ENCODE peak calls at places on chromosomes 6 and 20, in six cellular contexts. One of them, this sample, is unnamed.
A peak's percentile ranks its signal among the peaks of the same experiment; 100 is the strongest.

GRCh38 chr20:24993337-24994185 is 1.0 kb upstream of the APMAP start:
- DNase-seq in gastrocnemius medialis: no peak
- DNase-seq in IMR-90: peak; percentile 57
- DNase-seq in ovary: no peak
- DNase-seq in tibial nerve: no peak
- DNase-seq in sigmoid colon: peak; percentile 17
- DNase-seq in this sample: no peak

GRCh38 chr20:51763965-51764602 is 4.1 kb downstream of the ATP9A start:
- DNase-seq in gastrocnemius medialis: no peak
- DNase-seq in IMR-90: peak; percentile 27
- DNase-seq in ovary: no peak
- DNase-seq in tibial nerve: no peak
- DNase-seq in sigmoid colon: no peak
- DNase-seq in this sample: no peak

GRCh38 chr20:44405246-44405645 is 49.7 kb downstream of the HNF4A start:
- DNase-seq in gastrocnemius medialis: no peak
- DNase-seq in IMR-90: no peak
- DNase-seq in ovary: no peak
- DNase-seq in tibial nerve: no peak
- DNase-seq in sigmoid colon: no peak
- DNase-seq in this sample: no peak

GRCh38 chr6:105601541-105602174 is 198.8 kb upstream of the PREP start:
- DNase-seq in gastrocnemius medialis: peak; percentile 78
- DNase-seq in IMR-90: peak; percentile 100
- DNase-seq in ovary: peak; percentile 31
- DNase-seq in tibial nerve: peak; percentile 51
- DNase-seq in sigmoid colon: peak; percentile 89
- DNase-seq in this sample: no peak

GRCh38 chr20:8616792-8617191 is 452.1 kb upstream of the PLCB4 start:
- DNase-seq in gastrocnemius medialis: no peak
- DNase-seq in IMR-90: peak; percentile 66
- DNase-seq in ovary: no peak
- DNase-seq in tibial nerve: no peak
- DNase-seq in sigmoid colon: no peak
- DNase-seq in this sample: no peak

GRCh38 chr6:165298426-165298825 is 11.0 kb downstream of the C6orf118 start:
- DNase-seq in gastrocnemius medialis: no peak
- DNase-seq in IMR-90: no peak
- DNase-seq in ovary: no peak
- DNase-seq in tibial nerve: no peak
- DNase-seq in sigmoid colon: no peak
- DNase-seq in this sample: no peak

GRCh38 chr6:13302751-13303667 is 25.3 kb downstream of the TBC1D7 start:
- DNase-seq in gastrocnemius medialis: peak; percentile 58
- DNase-seq in IMR-90: peak; percentile 98
- DNase-seq in ovary: no peak
- DNase-seq in tibial nerve: no peak
- DNase-seq in sigmoid colon: peak; percentile 78
- DNase-seq in this sample: peak; percentile 92

GRCh38 chr20:61262036-61262435 is 10.0 kb downstream of the CDH4 start:
- DNase-seq in gastrocnemius medialis: no peak
- DNase-seq in IMR-90: no peak
- DNase-seq in ovary: no peak
- DNase-seq in tibial nerve: no peak
- DNase-seq in sigmoid colon: no peak
- DNase-seq in this sample: no peak

GRCh38 chr6:156652231-156652750 is 124.9 kb upstream of the ARID1B start:
- DNase-seq in gastrocnemius medialis: no peak
- DNase-seq in IMR-90: no peak
- DNase-seq in ovary: no peak
- DNase-seq in tibial nerve: no peak
- DNase-seq in sigmoid colon: no peak
- DNase-seq in this sample: no peak

GRCh38 chr20:18041462-18041861 is 16.3 kb downstream of the OVOL2 start:
- DNase-seq in gastrocnemius medialis: no peak
- DNase-seq in IMR-90: no peak
- DNase-seq in ovary: no peak
- DNase-seq in tibial nerve: no peak
- DNase-seq in sigmoid colon: no peak
- DNase-seq in this sample: no peak

GRCh38 chr20:24646331-24646730 is 176.9 kb downstream of the SYNDIG1 start:
- DNase-seq in gastrocnemius medialis: no peak
- DNase-seq in IMR-90: no peak
- DNase-seq in ovary: no peak
- DNase-seq in tibial nerve: no peak
- DNase-seq in sigmoid colon: no peak
- DNase-seq in this sample: no peak

GRCh38 chr6:15417811-15418210 is 171.9 kb downstream of the JARID2 start:
- DNase-seq in gastrocnemius medialis: no peak
- DNase-seq in IMR-90: peak; percentile 77
- DNase-seq in ovary: no peak
- DNase-seq in tibial nerve: no peak
- DNase-seq in sigmoid colon: no peak
- DNase-seq in this sample: no peak

GRCh38 chr6:28727559-28728211 is 196.1 kb downstream of the TRIM27 start:
- DNase-seq in gastrocnemius medialis: no peak
- DNase-seq in IMR-90: no peak
- DNase-seq in ovary: no peak
- DNase-seq in tibial nerve: no peak
- DNase-seq in sigmoid colon: no peak
- DNase-seq in this sample: peak; percentile 10

GRCh38 chr20:57450419-57450818 is 59.2 kb downstream of the RBM38 start:
- DNase-seq in gastrocnemius medialis: peak; percentile 36
- DNase-seq in IMR-90: peak; percentile 13
- DNase-seq in ovary: no peak
- DNase-seq in tibial nerve: no peak
- DNase-seq in sigmoid colon: peak; percentile 83
- DNase-seq in this sample: no peak

DNA sequence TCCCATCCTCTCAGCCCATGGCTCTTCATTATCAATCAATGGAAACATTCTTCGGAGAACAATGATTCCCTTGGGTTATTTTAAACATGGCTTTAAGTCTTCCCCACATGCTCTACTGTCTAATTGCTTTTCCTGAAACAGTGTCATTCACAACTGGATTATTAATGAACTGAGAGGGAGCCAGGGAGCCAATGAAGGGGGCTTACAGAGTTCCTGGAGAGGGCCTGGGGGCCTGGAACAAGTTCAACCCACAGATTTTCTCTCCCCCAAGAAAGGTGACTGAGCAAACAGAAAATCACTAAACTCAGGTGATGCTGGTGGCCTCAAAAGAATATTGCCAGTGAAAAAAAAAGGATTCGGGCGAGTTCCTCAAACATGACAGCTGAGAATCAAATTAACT is 1.3 kb upstream of the PPP1R16B start:
- DNase-seq in gastrocnemius medialis: no peak
- DNase-seq in IMR-90: no peak
- DNase-seq in ovary: no peak
- DNase-seq in tibial nerve: no peak
- DNase-seq in sigmoid colon: no peak
- DNase-seq in this sample: no peak
- H3K27ac ChIP-seq in gastrocnemius medialis: peak overlapping the region; percentile 72
- H3K27ac ChIP-seq in IMR-90: no peak overlapping the region
- H3K27ac ChIP-seq in ovary: no peak overlapping the region
- H3K27ac ChIP-seq in tibial nerve: peak overlapping the region; percentile 76
- H3K27ac ChIP-seq in sigmoid colon: no peak overlapping the region
- H3K27ac ChIP-seq in this sample: peak overlapping the region; percentile 67

GRCh38 chr6:123777554-123777953 is 26.1 kb upstream of the NKAIN2 start:
- DNase-seq in gastrocnemius medialis: no peak
- DNase-seq in IMR-90: peak; percentile 1
- DNase-seq in ovary: no peak
- DNase-seq in tibial nerve: no peak
- DNase-seq in sigmoid colon: no peak
- DNase-seq in this sample: no peak
- TF ChIP-seq CTCF in gastrocnemius medialis: peak; percentile 22
- TF ChIP-seq CTCF in IMR-90: peak; percentile 25
- TF ChIP-seq CTCF in ovary: no peak
- TF ChIP-seq CTCF in tibial nerve: peak; percentile 22
- TF ChIP-seq CTCF in sigmoid colon: no peak
- TF ChIP-seq CTCF in this sample: no peak

GRCh38 chr6:149221774-149222070 is 95.8 kb upstream of the TAB2 start:
- DNase-seq in gastrocnemius medialis: no peak
- DNase-seq in IMR-90: peak; percentile 45
- DNase-seq in ovary: no peak
- DNase-seq in tibial nerve: no peak
- DNase-seq in sigmoid colon: no peak
- DNase-seq in this sample: no peak
- TF ChIP-seq POLR2A in gastrocnemius medialis: no peak
- TF ChIP-seq POLR2A in IMR-90: no peak
- TF ChIP-seq POLR2A in ovary: no peak
- TF ChIP-seq POLR2A in tibial nerve: no peak
- TF ChIP-seq POLR2A in sigmoid colon: no peak
- TF ChIP-seq POLR2A in this sample: no peak

DNA sequence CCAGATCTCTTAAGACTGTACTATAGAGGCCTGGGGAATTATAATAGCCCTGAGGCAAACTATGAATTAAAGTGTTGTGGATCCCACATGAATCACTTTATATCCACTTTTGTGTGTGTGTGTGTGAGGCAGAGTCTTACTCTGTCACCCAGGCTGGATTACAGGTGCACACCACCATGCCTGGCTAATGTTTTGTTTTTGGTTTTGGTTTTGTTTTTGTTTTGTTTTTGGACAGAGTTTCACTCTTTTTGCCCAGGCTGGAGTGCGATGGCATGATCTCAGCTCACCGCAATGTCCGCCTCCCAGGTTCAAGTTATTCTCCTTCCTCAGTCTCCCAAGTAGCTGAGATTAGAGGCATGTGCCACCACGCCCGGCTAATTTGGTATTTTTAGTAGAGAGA is 32.2 kb upstream of the MICB start:
- DNase-seq in gastrocnemius medialis: no peak
- DNase-seq in IMR-90: no peak
- DNase-seq in ovary: no peak
- DNase-seq in tibial nerve: no peak
- DNase-seq in sigmoid colon: no peak
- DNase-seq in this sample: no peak
- H3K27ac ChIP-seq in gastrocnemius medialis: no peak overlapping the region
- H3K27ac ChIP-seq in IMR-90: no peak overlapping the region
- H3K27ac ChIP-seq in ovary: no peak overlapping the region
- H3K27ac ChIP-seq in tibial nerve: no peak overlapping the region
- H3K27ac ChIP-seq in sigmoid colon: no peak overlapping the region
- H3K27ac ChIP-seq in this sample: no peak overlapping the region

GRCh38 chr6:132259070-132259469 is 142.2 kb downstream of the MOXD1 start:
- DNase-seq in gastrocnemius medialis: no peak
- DNase-seq in IMR-90: peak; percentile 58
- DNase-seq in ovary: no peak
- DNase-seq in tibial nerve: no peak
- DNase-seq in sigmoid colon: no peak
- DNase-seq in this sample: no peak
- TF ChIP-seq CTCF in gastrocnemius medialis: no peak
- TF ChIP-seq CTCF in IMR-90: peak; percentile 54
- TF ChIP-seq CTCF in ovary: no peak
- TF ChIP-seq CTCF in tibial nerve: no peak
- TF ChIP-seq CTCF in sigmoid colon: no peak
- TF ChIP-seq CTCF in this sample: peak; percentile 10

This sample was measured in esophagus muscularis mucosa.